ENCODE peak calls at places on chromosomes 11 and 22, in four cellular contexts. E is H4; Y is HuH-7.5; W is CD4-positive, alpha-beta T cell. O is an unnamed sample.

GRCh38 chr11:19929655-19930054 is 217.0 kb downstream of the NAV2 start:
- DNase-seq in E (no peak), W (no peak), Y (no peak), O (no peak)

GRCh38 chr11:110734790-110735189 is 22.6 kb upstream of the ARHGAP20 start:
- DNase-seq in E (no peak), W (no peak), Y (no peak), O (no peak)

GRCh38 chr11:76623171-76623883 is 47.2 kb downstream of the LRRC32 start:
- DNase-seq in W (no peak), Y (no peak), E (no peak), O (no peak)

GRCh38 chr11:123622576-123622975 is 31.8 kb downstream of the SCN3B start:
- DNase-seq in E (no peak), W (no peak), Y (no peak), O (no peak)

GRCh38 chr22:33354928-33355327 is 296.7 kb upstream of the SYN3 start:
- DNase-seq in W (no peak), Y (no peak), E (no peak), O (no peak)

GRCh38 chr22:26285632-26286031 is 116.4 kb downstream of the SEZ6L start:
- DNase-seq in W (no peak), Y (no peak), E (no peak), O (no peak)

GRCh38 chr22:44828193-44828592 is 75.8 kb downstream of the ARHGAP8 start:
- DNase-seq in E (no peak), W (no peak), Y (peak), O (no peak)

GRCh38 chr11:15468471-15468870 is 353.7 kb downstream of the INSC start:
- DNase-seq in Y (no peak), E (no peak), W (no peak), O (no peak)

GRCh38 chr11:57562596-57562995 is 4.9 kb downstream of the UBE2L6 start:
- DNase-seq in E (no peak), W (no peak), Y (no peak), O (no peak)

GRCh38 chr11:115054541-115055538 is 376.5 kb downstream of the NXPE2 start:
- DNase-seq in Y (no peak), E (no peak), W (no peak), O (no peak)

GRCh38 chr22:44396727-44397722 is 84.3 kb upstream of the SHISAL1 start:
- DNase-seq in W (no peak), Y (no peak), E (no peak), O (peak)

GRCh38 chr22:22394589-22394988 is 114.0 kb downstream of the ZNF280B start:
- DNase-seq in W (no peak), Y (no peak), E (no peak), O (no peak)

GRCh38 chr11:120575461-120575860 is 63.9 kb downstream of the GRIK4 start:
- DNase-seq in E (no peak), W (no peak), Y (no peak), O (no peak)

GRCh38 chr11:68749061-68749491 is 2.2 kb downstream of the TESMIN start:
- DNase-seq in E (no peak), W (no peak), Y (no peak), O (no peak)

GRCh38 chr11:63020671-63021255 is 5.1 kb upstream of the SLC22A8 start:
- DNase-seq in Y (no peak), W (no peak), E (peak), O (no peak)

GRCh38 chr11:111941963-111942362 is 4.8 kb downstream of the DIXDC1 start:
- DNase-seq in Y (no peak), W (no peak), E (no peak), O (no peak)

GRCh38 chr11:15885913-15886698 is 470.2 kb downstream of the SOX6 start:
- DNase-seq in Y (no peak), E (no peak), W (no peak), O (no peak)

GRCh38 chr11:71172680-71173079 is 79.7 kb downstream of the SHANK2 start:
- DNase-seq in Y (no peak), W (no peak), E (no peak), O (peak)

GRCh38 chr11:64271339-64272132 is 12.9 kb downstream of the BAD start:
- DNase-seq in W (peak), E (peak), Y (peak), O (peak)

GRCh38 chr22:26658161-26658560 is 773 bp downstream of the MIAT start:
- DNase-seq in E (no peak), Y (no peak), W (no peak), O (no peak)

GRCh38 chr11:36196476-36197099 is 92.6 kb downstream of the COMMD9 start:
- DNase-seq in E (no peak), W (no peak), Y (no peak), O (no peak)

GRCh38 chr11:74465291-74465708 is 2.0 kb downstream of the KCNE3 start:
- DNase-seq in Y (peak), E (no peak), W (no peak), O (no peak)

GRCh38 chr11:8403310-8403709 is 139.6 kb upstream of the LMO1 start:
- DNase-seq in W (no peak), Y (no peak), E (no peak), O (no peak)

GRCh38 chr22:22928666-22929380 is 41.2 kb downstream of the IGLL5 start:
- DNase-seq in Y (no peak), W (peak), E (peak), O (no peak)

GRCh38 chr22:25953919-25954318 is 211.9 kb downstream of the MYO18B start:
- DNase-seq in E (no peak), Y (peak), W (no peak), O (no peak)

GRCh38 chr11:13247606-13248320 is 29.8 kb upstream of the BMAL1 start:
- DNase-seq in W (no peak), Y (no peak), E (no peak), O (no peak)

GRCh38 chr11:18615628-18616392 is 16.2 kb downstream of the MISFA start:
- DNase-seq in E (no peak), W (no peak), Y (no peak), O (no peak)

GRCh38 chr11:105269862-105270261 is 130.3 kb upstream of the CARD18 start:
- DNase-seq in Y (no peak), E (no peak), W (no peak), O (no peak)

GRCh38 chr11:1225386-1226225 is 2.7 kb downstream of the MUC5B start:
- DNase-seq in E (no peak), Y (peak), W (no peak), O (peak)

GRCh38 chr11:97965849-97966646 is 1054.7 kb upstream of the CNTN5 start:
- DNase-seq in W (no peak), E (peak), Y (no peak), O (no peak)

GRCh38 chr11:74680703-74681531 is 50.3 kb downstream of the CHRDL2 start:
- DNase-seq in Y (no peak), W (no peak), E (no peak), O (peak)

GRCh38 chr11:59787816-59788215 is 22.8 kb downstream of the MRPL16 start:
- DNase-seq in Y (no peak), E (no peak), W (no peak), O (no peak)

GRCh38 chr11:60498853-60499252 is 6.3 kb downstream of the MS4A12 start:
- DNase-seq in Y (no peak), W (no peak), E (no peak), O (no peak)

GRCh38 chr11:75499423-75500305 is 26.1 kb downstream of the GDPD5 start:
- DNase-seq in W (no peak), E (peak), Y (no peak), O (no peak)

GRCh38 chr22:42919199-42919598 is 62.1 kb upstream of the ARFGAP3 start:
- DNase-seq in W (no peak), E (no peak), Y (no peak), O (no peak)

GRCh38 chr11:125418396-125418795 is 77.7 kb downstream of the FEZ1 start:
- DNase-seq in E (no peak), W (no peak), Y (no peak), O (no peak)

GRCh38 chr22:32644252-32645100 is 157.0 kb upstream of the TIMP3 start:
- DNase-seq in E (peak), Y (peak), W (no peak), O (peak)

GRCh38 chr22:35477911-35478582 is 62.6 kb upstream of the RASD2 start:
- DNase-seq in W (no peak), Y (no peak), E (peak), O (no peak)

O was measured in ascending aorta.